ENCODE peak calls at places on chromosomes 3 and 15, in nine cellular contexts. P is stomach, I is epithelial cell of esophagus, H is cardiac muscle cell, C is HCT116, W is AG04450, T is mammary epithelial cell, Q is cardiac fibroblast, K is astrocyte. U is an unnamed sample.

GRCh38 chr3:37812497-37812896 is 49.2 kb upstream of the CTDSPL start:
- DNase-seq in H (no peak), W (no peak), C (no peak), K (no peak), I (no peak), Q (peak), P (no peak), T (no peak), U (peak)

GRCh38 chr15:85474700-85475316 is 94.4 kb downstream of the AKAP13 start:
- DNase-seq in P (no peak), K (no peak), T (no peak), H (no peak), C (peak), Q (no peak), I (peak), W (no peak), U (no peak)

GRCh38 chr3:120497318-120497717 is 46.5 kb upstream of the FSTL1 start:
- DNase-seq in T (peak), Q (peak), P (no peak), W (peak), K (peak), H (no peak), I (peak), C (no peak), U (peak)

GRCh38 chr3:24943961-24944360 is 449.3 kb upstream of the THRB start:
- DNase-seq in T (no peak), I (no peak), Q (no peak), C (no peak), H (no peak), P (no peak), W (no peak), K (no peak), U (no peak)

GRCh38 chr3:130831716-130832400 is 62.0 kb upstream of the ATP2C1 start:
- DNase-seq in K (no peak), H (no peak), T (no peak), C (no peak), I (no peak), P (peak), Q (no peak), W (no peak), U (no peak)

GRCh38 chr3:170751894-170752283 is 118.1 kb downstream of the RPL22L1 start:
- DNase-seq in W (no peak), C (no peak), P (no peak), T (no peak), H (no peak), K (no peak), Q (no peak), I (peak), U (no peak)

GRCh38 chr3:13072239-13073041 is 789 bp downstream of the IQSEC1 start:
- DNase-seq in K (no peak), T (peak), C (no peak), W (no peak), P (peak), Q (no peak), I (peak), H (no peak), U (no peak)

GRCh38 chr3:40387001-40387894 is at the start of gene ENTPD3:
- DNase-seq in Q (no peak), C (no peak), P (peak), T (peak), K (no peak), H (peak), I (peak), W (no peak), U (no peak)

GRCh38 chr15:71440479-71441071 is 325.3 kb downstream of the THSD4 start:
- DNase-seq in K (peak), Q (peak), H (peak), P (no peak), T (peak), I (peak), C (peak), W (peak), U (peak)

DNA sequence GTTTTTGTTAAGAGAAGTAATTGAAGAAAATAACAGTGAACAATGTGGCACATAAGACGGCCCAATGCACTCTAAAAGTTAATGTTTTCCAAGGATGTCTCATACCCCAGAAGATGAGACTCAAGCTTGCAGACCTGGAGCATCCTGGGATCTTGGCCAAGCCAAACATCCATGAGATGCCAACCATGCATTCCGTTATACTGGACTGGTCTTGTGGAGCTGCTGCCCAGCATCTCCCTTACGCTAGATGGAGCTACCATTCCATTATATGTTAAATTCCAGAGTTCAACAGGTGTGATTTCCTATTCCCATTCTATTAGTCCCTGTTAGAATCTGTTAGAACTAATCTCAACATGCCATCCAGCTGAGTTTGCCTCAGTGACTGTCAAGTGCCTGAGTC is 181.8 kb downstream of the PDCD6IP start:
- DNase-seq in K (peak), P (no peak), H (peak), I (peak), W (peak), Q (peak), C (peak), T (peak), U (peak)
- TF ChIP-seq CTCF in K (peak), P (peak), H (peak), I (peak), W (peak), Q (peak), C (peak), T (peak), U (peak)

DNA sequence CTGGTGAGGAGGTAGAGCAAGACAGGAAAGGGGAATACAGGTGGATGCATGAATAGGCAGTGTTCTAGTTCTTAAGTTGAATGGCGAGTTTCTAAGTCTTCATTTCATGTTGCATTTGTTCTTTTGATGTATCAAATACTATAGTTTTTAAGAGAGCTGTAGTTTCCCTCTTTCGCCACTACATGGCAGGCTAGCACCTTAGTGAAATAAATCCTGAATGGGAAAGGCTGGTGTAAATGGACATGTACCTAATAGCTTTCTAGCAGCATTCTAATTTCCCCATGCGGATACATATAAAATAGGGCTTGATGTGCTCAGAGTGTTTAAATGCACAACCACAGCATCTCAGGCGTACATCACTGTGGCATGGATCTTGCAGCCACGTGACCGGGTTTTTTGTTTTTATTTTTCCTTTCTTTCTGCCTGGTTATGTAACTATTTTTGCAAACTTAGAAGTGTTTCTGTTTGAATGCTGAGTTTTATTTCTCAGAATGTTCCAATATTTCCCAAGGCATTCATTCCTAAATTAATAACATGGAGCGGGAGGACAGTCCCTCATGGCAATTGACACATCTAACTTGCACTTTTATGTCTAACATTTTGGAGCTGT is 23.5 kb upstream of the CLN6 start:
- DNase-seq in K (peak), P (peak), W (peak), H (peak), Q (peak), I (peak), C (peak), T (peak), U (peak)
- H3K4me3 ChIP-seq in K (no peak), P (no peak), W (no peak), H (no peak), Q (no peak), I (no peak), C (no peak), T (no peak), U (no peak)

GRCh38 chr15:60079210-60079609 is 75.1 kb downstream of the FOXB1 start:
- DNase-seq in W (no peak), I (peak), K (no peak), T (no peak), C (no peak), Q (peak), P (no peak), H (peak), U (no peak)
- TF ChIP-seq CTCF in W (peak), I (peak), K (peak), T (peak), C (peak), Q (peak), P (no peak), H (peak), U (peak)

GRCh38 chr3:168094877-168095610 is 680 bp downstream of the GOLIM4 start:
- DNase-seq in H (peak), C (peak), T (peak), Q (peak), I (peak), K (peak), P (peak), W (no peak), U (peak)
- H3K4me3 ChIP-seq in H (peak), C (peak), T (peak), Q (peak), I (peak), K (peak), P (peak), W (peak), U (peak)

DNA sequence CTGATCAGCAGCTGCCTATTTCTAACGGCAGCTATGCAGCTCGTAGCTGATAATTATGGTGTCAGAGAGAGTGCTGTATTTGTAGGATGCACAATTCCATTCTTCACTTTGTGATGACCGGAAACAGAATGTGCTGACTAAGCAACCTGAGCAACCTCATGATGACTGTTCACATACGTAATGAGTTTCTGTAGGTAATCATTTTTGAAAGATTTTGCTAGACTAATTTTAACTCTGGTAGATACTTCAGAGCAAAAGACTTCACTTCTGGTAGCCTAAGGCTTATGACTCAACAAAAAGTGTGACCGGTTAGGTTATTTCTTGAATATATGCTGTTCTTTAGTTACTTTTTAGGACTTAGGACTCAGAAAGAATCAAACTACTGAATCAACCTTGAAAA is 567.7 kb downstream of the NAALADL2 start:
- DNase-seq in K (peak), I (peak), Q (no peak), C (no peak), P (no peak), W (no peak), T (peak), H (no peak), U (no peak)
- TF ChIP-seq CTCF in K (no peak), I (no peak), Q (no peak), C (no peak), P (no peak), W (no peak), T (no peak), H (no peak), U (no peak)

DNA sequence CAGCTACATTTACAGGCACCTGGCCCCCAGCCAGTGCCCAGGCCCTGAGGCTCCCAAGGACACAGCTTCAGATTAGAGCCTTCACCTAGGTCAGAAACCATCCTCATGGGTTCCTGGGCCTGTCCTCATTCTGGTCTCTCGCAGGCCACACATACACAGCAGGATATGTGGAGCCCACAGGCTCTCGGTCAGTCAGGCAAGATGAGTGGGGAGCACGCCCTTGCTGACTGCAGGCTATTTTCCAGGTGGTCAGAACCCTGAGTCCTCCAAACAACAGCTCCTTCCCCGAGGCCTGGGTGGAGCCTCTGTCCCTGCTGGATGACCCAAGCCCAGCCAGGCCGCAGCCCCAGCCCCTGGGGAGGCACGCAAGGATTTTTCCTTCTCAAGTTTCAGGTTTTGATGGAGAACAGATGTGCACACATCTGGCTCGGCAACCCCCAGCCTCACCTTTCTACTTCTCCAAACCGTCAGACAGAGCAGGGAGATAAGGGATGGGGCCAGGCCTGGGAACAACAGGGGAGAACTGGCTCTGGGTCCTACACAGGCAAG is 1.6 kb downstream of the STRA6 start:
- DNase-seq in H (peak), Q (peak), P (no peak), W (no peak), K (peak), I (no peak), C (no peak), T (no peak), U (peak)
- H3K4me3 ChIP-seq in H (no peak), Q (no peak), P (no peak), W (no peak), K (peak), I (no peak), C (no peak), T (no peak), U (no peak)

DNA sequence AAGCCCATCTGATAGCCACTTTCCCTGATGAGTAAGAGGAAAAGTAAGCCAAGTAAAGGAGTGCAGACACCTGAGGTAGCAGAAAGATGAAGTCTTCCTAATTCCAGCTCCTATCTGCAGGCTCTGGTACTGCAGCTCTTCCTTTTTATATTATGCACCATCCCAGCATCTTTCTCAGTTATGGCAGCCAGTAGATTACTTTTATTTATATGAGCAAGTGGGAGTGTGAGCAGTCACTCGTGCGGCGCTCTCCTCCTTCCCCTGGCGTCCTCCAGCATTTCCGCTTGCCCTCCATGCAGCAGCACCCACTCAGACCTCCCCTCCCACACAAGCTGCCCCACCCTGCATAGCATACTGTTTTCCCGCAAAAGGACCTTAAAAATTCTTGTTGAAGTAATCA is 465.9 kb upstream of the DPPA4 start:
- DNase-seq in H (peak), P (no peak), C (peak), Q (no peak), K (no peak), I (peak), W (no peak), T (peak), U (no peak)
- TF ChIP-seq CTCF in H (peak), P (peak), C (peak), Q (peak), K (peak), I (peak), W (peak), T (peak), U (peak)

GRCh38 chr3:57080171-57080570 is 19.7 kb downstream of the SPATA12 start:
- DNase-seq in W (no peak), K (no peak), I (no peak), T (no peak), P (no peak), H (no peak), C (no peak), Q (no peak), U (no peak)
- H3K4me3 ChIP-seq in W (no peak), K (no peak), I (no peak), T (no peak), P (no peak), H (no peak), C (no peak), Q (no peak), U (no peak)

U was measured in fibroblast of the aortic adventitia.